ENCODE peak calls at places on chromosomes 5 and 9, in four cellular contexts. One of them, this sample, is unnamed.
A peak's percentile ranks its signal among the peaks of the same experiment; 100 is the strongest.

GRCh38 chr5:56815657-56816545 is 552 bp downstream of the MAP3K1 start:
- DNase-seq in sigmoid colon: peak; percentile 68
- DNase-seq in neuronal stem cell: peak; percentile 43
- DNase-seq in left ventricle myocardium inferior: no peak
- DNase-seq in this sample: peak; percentile 53

GRCh38 chr5:53481887-53482716 is 1.7 kb downstream of the FST start:
- DNase-seq in neuronal stem cell: peak; percentile 26
- DNase-seq in sigmoid colon: peak; percentile 89
- DNase-seq in left ventricle myocardium inferior: peak; percentile 76
- DNase-seq in this sample: peak; percentile 70

GRCh38 chr9:35616681-35617459 is 1.3 kb downstream of the CD72 start:
- DNase-seq in neuronal stem cell: no peak
- DNase-seq in sigmoid colon: peak; percentile 89
- DNase-seq in left ventricle myocardium inferior: peak; percentile 71
- DNase-seq in this sample: peak; percentile 74

GRCh38 chr5:9437741-9438240 is 108.1 kb downstream of the SEMA5A start:
- DNase-seq in sigmoid colon: no peak
- DNase-seq in left ventricle myocardium inferior: no peak
- DNase-seq in neuronal stem cell: no peak
- DNase-seq in this sample: no peak

GRCh38 chr5:168579987-168580508 is 880 bp upstream of the PANK3 start:
- DNase-seq in left ventricle myocardium inferior: no peak
- DNase-seq in neuronal stem cell: no peak
- DNase-seq in sigmoid colon: no peak
- DNase-seq in this sample: no peak

GRCh38 chr9:15137089-15137488 is 169.9 kb downstream of the TTC39B start:
- DNase-seq in neuronal stem cell: no peak
- DNase-seq in left ventricle myocardium inferior: no peak
- DNase-seq in sigmoid colon: no peak
- DNase-seq in this sample: no peak

GRCh38 chr9:114662081-114662989 is 4.7 kb upstream of the TEX53 start:
- DNase-seq in left ventricle myocardium inferior: no peak
- DNase-seq in neuronal stem cell: peak; percentile 55
- DNase-seq in sigmoid colon: no peak
- DNase-seq in this sample: peak; percentile 50

GRCh38 chr5:146052780-146053179 is 52.6 kb downstream of the PLAC8L1 start:
- DNase-seq in neuronal stem cell: no peak
- DNase-seq in left ventricle myocardium inferior: no peak
- DNase-seq in sigmoid colon: no peak
- DNase-seq in this sample: no peak

GRCh38 chr5:112077180-112077579 is 320.2 kb upstream of the NREP start:
- DNase-seq in neuronal stem cell: no peak
- DNase-seq in sigmoid colon: no peak
- DNase-seq in left ventricle myocardium inferior: no peak
- DNase-seq in this sample: no peak

GRCh38 chr9:79883073-79883645 is 311.4 kb downstream of the TLE4 start:
- DNase-seq in neuronal stem cell: no peak
- DNase-seq in left ventricle myocardium inferior: peak; percentile 20
- DNase-seq in sigmoid colon: no peak
- DNase-seq in this sample: no peak

GRCh38 chr5:169941542-169941941 is 38.8 kb downstream of the INSYN2B start:
- DNase-seq in neuronal stem cell: no peak
- DNase-seq in left ventricle myocardium inferior: no peak
- DNase-seq in sigmoid colon: no peak
- DNase-seq in this sample: no peak

GRCh38 chr5:157596449-157596848 is 20.9 kb upstream of the ADAM19 start:
- DNase-seq in neuronal stem cell: no peak
- DNase-seq in sigmoid colon: no peak
- DNase-seq in left ventricle myocardium inferior: no peak
- DNase-seq in this sample: no peak

GRCh38 chr9:21728781-21729180 is 73.7 kb upstream of the MTAP start:
- DNase-seq in sigmoid colon: no peak
- DNase-seq in neuronal stem cell: no peak
- DNase-seq in left ventricle myocardium inferior: no peak
- DNase-seq in this sample: no peak

GRCh38 chr5:82597437-82597836 is 319.3 kb upstream of the RPS23 start:
- DNase-seq in sigmoid colon: no peak
- DNase-seq in left ventricle myocardium inferior: no peak
- DNase-seq in neuronal stem cell: no peak
- DNase-seq in this sample: no peak

GRCh38 chr5:137091473-137091872 is 407.7 kb downstream of the SPOCK1 start:
- DNase-seq in left ventricle myocardium inferior: no peak
- DNase-seq in sigmoid colon: no peak
- DNase-seq in neuronal stem cell: no peak
- DNase-seq in this sample: no peak

GRCh38 chr5:168073991-168074800 is 217.2 kb upstream of the WWC1 start:
- DNase-seq in left ventricle myocardium inferior: no peak
- DNase-seq in sigmoid colon: no peak
- DNase-seq in neuronal stem cell: no peak
- DNase-seq in this sample: no peak

GRCh38 chr5:22621084-22621483 is 232.1 kb downstream of the CDH12 start:
- DNase-seq in left ventricle myocardium inferior: no peak
- DNase-seq in sigmoid colon: no peak
- DNase-seq in neuronal stem cell: no peak
- DNase-seq in this sample: no peak

GRCh38 chr5:125835293-125836172 is 587.7 kb upstream of the GRAMD2B start:
- DNase-seq in left ventricle myocardium inferior: peak; percentile 20
- DNase-seq in neuronal stem cell: peak; percentile 53
- DNase-seq in sigmoid colon: peak; percentile 64
- DNase-seq in this sample: peak; percentile 54

GRCh38 chr9:106859957-106860715 is 2.8 kb upstream of the ZNF462 start:
- DNase-seq in neuronal stem cell: peak; percentile 60
- DNase-seq in left ventricle myocardium inferior: peak; percentile 28
- DNase-seq in sigmoid colon: peak; percentile 82
- DNase-seq in this sample: peak; percentile 52

GRCh38 chr5:93192107-93192506 is 388.9 kb downstream of the NR2F1-AS1 start:
- DNase-seq in sigmoid colon: no peak
- DNase-seq in neuronal stem cell: no peak
- DNase-seq in left ventricle myocardium inferior: no peak
- DNase-seq in this sample: no peak

GRCh38 chr5:111606194-111606593 is 93.9 kb upstream of the STARD4 start:
- DNase-seq in sigmoid colon: no peak
- DNase-seq in left ventricle myocardium inferior: no peak
- DNase-seq in neuronal stem cell: no peak
- DNase-seq in this sample: no peak

GRCh38 chr5:87120518-87121314 is 147.0 kb upstream of the RASA1 start:
- DNase-seq in sigmoid colon: no peak
- DNase-seq in neuronal stem cell: no peak
- DNase-seq in left ventricle myocardium inferior: no peak
- DNase-seq in this sample: no peak

GRCh38 chr5:88480245-88480644 is 211.6 kb upstream of the TMEM161B start:
- DNase-seq in neuronal stem cell: no peak
- DNase-seq in sigmoid colon: no peak
- DNase-seq in left ventricle myocardium inferior: no peak
- DNase-seq in this sample: peak; percentile 75

GRCh38 chr9:19372576-19372975 is 7.5 kb downstream of the RPS6 start:
- DNase-seq in left ventricle myocardium inferior: no peak
- DNase-seq in neuronal stem cell: no peak
- DNase-seq in sigmoid colon: no peak
- DNase-seq in this sample: no peak

GRCh38 chr5:95669540-95669939 is 13.3 kb downstream of the SPATA9 start:
- DNase-seq in left ventricle myocardium inferior: peak; percentile 69
- DNase-seq in neuronal stem cell: no peak
- DNase-seq in sigmoid colon: peak; percentile 96
- DNase-seq in this sample: peak; percentile 9

GRCh38 chr5:52743529-52743928 is 44.2 kb upstream of the ITGA1 start:
- DNase-seq in left ventricle myocardium inferior: no peak
- DNase-seq in neuronal stem cell: no peak
- DNase-seq in sigmoid colon: no peak
- DNase-seq in this sample: no peak

GRCh38 chr9:112074250-112075008 is 100.7 kb downstream of the SUSD1 start:
- DNase-seq in neuronal stem cell: peak; percentile 63
- DNase-seq in left ventricle myocardium inferior: peak; percentile 28
- DNase-seq in sigmoid colon: peak; percentile 79
- DNase-seq in this sample: peak; percentile 65

GRCh38 chr5:8720476-8720875 is 825.4 kb downstream of the SEMA5A start:
- DNase-seq in left ventricle myocardium inferior: no peak
- DNase-seq in neuronal stem cell: no peak
- DNase-seq in sigmoid colon: no peak
- DNase-seq in this sample: no peak

GRCh38 chr9:36729902-36730301 is 157.2 kb downstream of the MELK start:
- DNase-seq in sigmoid colon: no peak
- DNase-seq in neuronal stem cell: no peak
- DNase-seq in left ventricle myocardium inferior: no peak
- DNase-seq in this sample: no peak

GRCh38 chr5:168600409-168600808 is 21.2 kb upstream of the PANK3 start:
- DNase-seq in sigmoid colon: no peak
- DNase-seq in left ventricle myocardium inferior: no peak
- DNase-seq in neuronal stem cell: no peak
- DNase-seq in this sample: no peak

GRCh38 chr5:156670615-156671014 is 179.5 kb upstream of the PPP1R2B start:
- DNase-seq in left ventricle myocardium inferior: no peak
- DNase-seq in neuronal stem cell: no peak
- DNase-seq in sigmoid colon: no peak
- DNase-seq in this sample: no peak

GRCh38 chr9:36779582-36779981 is 206.9 kb downstream of the MELK start:
- DNase-seq in neuronal stem cell: no peak
- DNase-seq in sigmoid colon: no peak
- DNase-seq in left ventricle myocardium inferior: no peak
- DNase-seq in this sample: no peak

GRCh38 chr5:66908230-66908629 is 288.4 kb downstream of the CD180 start:
- DNase-seq in sigmoid colon: no peak
- DNase-seq in neuronal stem cell: no peak
- DNase-seq in left ventricle myocardium inferior: no peak
- DNase-seq in this sample: no peak

GRCh38 chr5:66903218-66903617 is 293.4 kb downstream of the CD180 start:
- DNase-seq in left ventricle myocardium inferior: no peak
- DNase-seq in neuronal stem cell: no peak
- DNase-seq in sigmoid colon: no peak
- DNase-seq in this sample: no peak

GRCh38 chr5:66903709-66904108 is 292.9 kb downstream of the CD180 start:
- DNase-seq in neuronal stem cell: no peak
- DNase-seq in sigmoid colon: no peak
- DNase-seq in left ventricle myocardium inferior: no peak
- DNase-seq in this sample: no peak

GRCh38 chr5:66906021-66906420 is 290.6 kb downstream of the CD180 start:
- DNase-seq in sigmoid colon: no peak
- DNase-seq in neuronal stem cell: no peak
- DNase-seq in left ventricle myocardium inferior: no peak
- DNase-seq in this sample: no peak

GRCh38 chr5:66904189-66904588 is 292.4 kb downstream of the CD180 start:
- DNase-seq in neuronal stem cell: no peak
- DNase-seq in sigmoid colon: no peak
- DNase-seq in left ventricle myocardium inferior: no peak
- DNase-seq in this sample: no peak
- H3K4me1 ChIP-seq in neuronal stem cell: no peaks in the 10 kb centered on the region
- H3K4me1 ChIP-seq in sigmoid colon: no peaks in the 10 kb centered on the region
- H3K4me1 ChIP-seq in left ventricle myocardium inferior: peaks cover 30% of the 10 kb centered on the region
- H3K4me1 ChIP-seq in this sample: peaks cover 7% of the 10 kb centered on the region

GRCh38 chr9:131393622-131394463 is at the start of gene PRRC2B:
- DNase-seq in left ventricle myocardium inferior: peak; percentile 90
- DNase-seq in sigmoid colon: peak; percentile 93
- DNase-seq in neuronal stem cell: peak; percentile 94
- DNase-seq in this sample: peak; percentile 87

GRCh38 chr9:131395745-131396479 is 2.0 kb downstream of the PRRC2B start:
- DNase-seq in sigmoid colon: no peak
- DNase-seq in neuronal stem cell: no peak
- DNase-seq in left ventricle myocardium inferior: no peak
- DNase-seq in this sample: no peak

GRCh38 chr9:131395027-131395744 is 1.3 kb downstream of the PRRC2B start:
- DNase-seq in sigmoid colon: no peak
- DNase-seq in neuronal stem cell: no peak
- DNase-seq in left ventricle myocardium inferior: no peak
- DNase-seq in this sample: peak; percentile 78

GRCh38 chr9:131396626-131397025 is 2.7 kb downstream of the PRRC2B start:
- DNase-seq in sigmoid colon: no peak
- DNase-seq in left ventricle myocardium inferior: no peak
- DNase-seq in neuronal stem cell: no peak
- DNase-seq in this sample: no peak

GRCh38 chr9:131394464-131395026 is 659 bp downstream of the PRRC2B start:
- DNase-seq in sigmoid colon: peak; percentile 77
- DNase-seq in neuronal stem cell: no peak
- DNase-seq in left ventricle myocardium inferior: peak; percentile 57
- DNase-seq in this sample: peak; percentile 47
- H3K4me1 ChIP-seq in sigmoid colon: peaks cover 56% of the 10 kb centered on the region
- H3K4me1 ChIP-seq in neuronal stem cell: peaks cover 35% of the 10 kb centered on the region
- H3K4me1 ChIP-seq in left ventricle myocardium inferior: peaks cover 59% of the 10 kb centered on the region
- H3K4me1 ChIP-seq in this sample: peaks cover 52% of the 10 kb centered on the region

DNA sequence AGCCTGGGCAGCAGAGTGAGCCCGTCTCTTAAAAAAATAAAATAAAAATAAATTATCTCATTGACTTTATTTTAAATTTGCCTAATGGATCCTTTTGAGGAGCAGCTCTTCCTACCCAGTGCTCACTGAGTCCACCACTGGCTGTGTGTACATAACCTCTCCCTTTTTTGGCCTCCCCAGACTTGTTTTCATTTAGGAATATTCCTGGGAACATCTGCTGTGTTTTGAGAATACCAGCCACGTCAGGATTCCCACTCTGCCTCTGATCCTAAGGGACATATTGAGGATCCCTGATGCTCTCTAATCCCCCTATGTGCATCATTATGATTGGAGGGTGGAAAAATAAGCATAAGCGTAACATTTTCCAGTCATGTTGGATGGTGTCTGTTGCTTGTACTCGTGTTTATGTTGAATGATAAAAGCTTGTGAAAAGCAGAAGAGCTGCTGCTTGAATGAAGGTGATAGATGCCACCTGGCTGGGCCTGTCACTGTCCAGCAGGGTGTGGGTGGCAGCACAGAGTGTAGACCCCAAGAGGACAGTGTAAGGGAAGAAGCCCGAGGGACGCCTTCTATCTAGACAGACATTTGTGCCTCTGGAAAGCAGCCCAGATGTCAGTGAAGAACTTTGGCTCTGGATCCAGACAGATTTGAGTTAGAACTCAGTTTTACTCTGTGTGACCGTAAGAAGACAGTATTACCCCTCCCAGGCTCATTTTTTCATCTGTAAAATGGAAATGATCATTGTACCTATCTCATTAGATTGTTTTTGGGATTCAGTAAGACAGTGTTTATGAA is 15.4 kb downstream of the KCNN2 start:
- DNase-seq in left ventricle myocardium inferior: no peak
- DNase-seq in neuronal stem cell: no peak
- DNase-seq in sigmoid colon: no peak
- DNase-seq in this sample: no peak
- H3K4me1 ChIP-seq in left ventricle myocardium inferior: no peaks in the 10 kb centered on the region
- H3K4me1 ChIP-seq in neuronal stem cell: no peaks in the 10 kb centered on the region
- H3K4me1 ChIP-seq in sigmoid colon: no peaks in the 10 kb centered on the region
- H3K4me1 ChIP-seq in this sample: no peaks in the 10 kb centered on the region

DNA sequence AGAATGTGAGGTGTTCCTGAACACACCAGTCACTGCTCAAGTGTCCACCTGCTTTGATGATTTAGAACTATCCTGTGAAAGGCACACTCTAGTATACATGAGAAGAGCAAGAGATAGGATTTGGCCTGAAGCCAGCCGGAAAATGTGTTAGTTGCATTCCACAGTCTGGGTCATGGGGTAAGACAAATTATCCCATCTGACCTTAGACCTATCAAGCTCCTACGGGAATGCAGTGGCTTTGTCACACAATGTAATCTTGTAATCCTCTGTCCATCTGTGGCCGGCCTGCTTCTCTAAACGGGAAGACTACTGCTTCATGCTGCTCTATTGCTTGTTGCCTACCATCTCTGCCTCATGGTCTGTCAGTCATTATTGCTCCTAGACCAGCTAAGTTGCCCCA is 92.4 kb upstream of the PRRC1 start:
- DNase-seq in left ventricle myocardium inferior: no peak
- DNase-seq in sigmoid colon: no peak
- DNase-seq in neuronal stem cell: peak; percentile 26
- DNase-seq in this sample: no peak
- H3K4me1 ChIP-seq in left ventricle myocardium inferior: peaks cover 39% of the 10 kb centered on the region
- H3K4me1 ChIP-seq in sigmoid colon: no peaks in the 10 kb centered on the region
- H3K4me1 ChIP-seq in neuronal stem cell: peaks cover 26% of the 10 kb centered on the region
- H3K4me1 ChIP-seq in this sample: no peaks in the 10 kb centered on the region